ENCODE peak calls at places on chromosomes 6 and 20, in ten cellular contexts. One of them, this sample, is unnamed.

GRCh38 chr6:52336919-52337561 is 24.9 kb upstream of the PAQR8 start:
- DNase-seq in hepatocyte: no peak
- DNase-seq in activated T-helper 1 cell treated with Interleukin-2 at 50 U/mL for 16 hours: no peak
- DNase-seq in left lung: no peak
- DNase-seq in C1 segment of cervical spinal cord: no peak
- DNase-seq in naive thymus-derived CD4-positive, alpha-beta T cell: no peak
- DNase-seq in amniotic stem cell: no peak
- DNase-seq in dorsolateral prefrontal cortex: no peak
- DNase-seq in NCI-H510A: no peak
- DNase-seq in endodermal cell: no peak
- DNase-seq in this sample: no peak

GRCh38 chr20:57555457-57556184 is 5.3 kb upstream of the PCK1 start:
- DNase-seq in amniotic stem cell: no peak
- DNase-seq in dorsolateral prefrontal cortex: no peak
- DNase-seq in activated T-helper 1 cell treated with Interleukin-2 at 50 U/mL for 16 hours: no peak
- DNase-seq in hepatocyte: no peak
- DNase-seq in endodermal cell: no peak
- DNase-seq in left lung: no peak
- DNase-seq in NCI-H510A: no peak
- DNase-seq in naive thymus-derived CD4-positive, alpha-beta T cell: no peak
- DNase-seq in C1 segment of cervical spinal cord: no peak
- DNase-seq in this sample: no peak

GRCh38 chr6:148407372-148407771 is 64.7 kb downstream of the SASH1 start:
- DNase-seq in endodermal cell: no peak
- DNase-seq in amniotic stem cell: peak
- DNase-seq in left lung: no peak
- DNase-seq in C1 segment of cervical spinal cord: no peak
- DNase-seq in activated T-helper 1 cell treated with Interleukin-2 at 50 U/mL for 16 hours: no peak
- DNase-seq in dorsolateral prefrontal cortex: no peak
- DNase-seq in NCI-H510A: no peak
- DNase-seq in naive thymus-derived CD4-positive, alpha-beta T cell: no peak
- DNase-seq in hepatocyte: no peak
- DNase-seq in this sample: peak

GRCh38 chr6:73722318-73723060 is 26.5 kb downstream of the CD109 start:
- DNase-seq in left lung: no peak
- DNase-seq in activated T-helper 1 cell treated with Interleukin-2 at 50 U/mL for 16 hours: no peak
- DNase-seq in naive thymus-derived CD4-positive, alpha-beta T cell: no peak
- DNase-seq in NCI-H510A: no peak
- DNase-seq in amniotic stem cell: peak
- DNase-seq in hepatocyte: no peak
- DNase-seq in endodermal cell: no peak
- DNase-seq in C1 segment of cervical spinal cord: no peak
- DNase-seq in dorsolateral prefrontal cortex: no peak
- DNase-seq in this sample: no peak

GRCh38 chr6:64334646-64335045 is 699.0 kb downstream of the PHF3 start:
- DNase-seq in endodermal cell: no peak
- DNase-seq in naive thymus-derived CD4-positive, alpha-beta T cell: no peak
- DNase-seq in left lung: no peak
- DNase-seq in activated T-helper 1 cell treated with Interleukin-2 at 50 U/mL for 16 hours: no peak
- DNase-seq in hepatocyte: no peak
- DNase-seq in amniotic stem cell: no peak
- DNase-seq in dorsolateral prefrontal cortex: no peak
- DNase-seq in NCI-H510A: no peak
- DNase-seq in C1 segment of cervical spinal cord: no peak
- DNase-seq in this sample: no peak

GRCh38 chr6:15662246-15663056 is at the start of gene DTNBP1:
- DNase-seq in left lung: peak
- DNase-seq in naive thymus-derived CD4-positive, alpha-beta T cell: peak
- DNase-seq in amniotic stem cell: no peak
- DNase-seq in NCI-H510A: peak
- DNase-seq in dorsolateral prefrontal cortex: peak
- DNase-seq in C1 segment of cervical spinal cord: no peak
- DNase-seq in endodermal cell: peak
- DNase-seq in hepatocyte: peak
- DNase-seq in activated T-helper 1 cell treated with Interleukin-2 at 50 U/mL for 16 hours: peak
- DNase-seq in this sample: no peak

GRCh38 chr6:22251331-22251730 is 45.5 kb downstream of the PRL start:
- DNase-seq in hepatocyte: no peak
- DNase-seq in amniotic stem cell: peak
- DNase-seq in left lung: no peak
- DNase-seq in NCI-H510A: no peak
- DNase-seq in activated T-helper 1 cell treated with Interleukin-2 at 50 U/mL for 16 hours: no peak
- DNase-seq in endodermal cell: no peak
- DNase-seq in dorsolateral prefrontal cortex: no peak
- DNase-seq in naive thymus-derived CD4-positive, alpha-beta T cell: no peak
- DNase-seq in C1 segment of cervical spinal cord: no peak
- DNase-seq in this sample: no peak

GRCh38 chr6:43788305-43788704 is 18.3 kb downstream of the VEGFA start:
- DNase-seq in C1 segment of cervical spinal cord: no peak
- DNase-seq in activated T-helper 1 cell treated with Interleukin-2 at 50 U/mL for 16 hours: no peak
- DNase-seq in naive thymus-derived CD4-positive, alpha-beta T cell: no peak
- DNase-seq in endodermal cell: no peak
- DNase-seq in hepatocyte: no peak
- DNase-seq in left lung: no peak
- DNase-seq in NCI-H510A: no peak
- DNase-seq in amniotic stem cell: no peak
- DNase-seq in dorsolateral prefrontal cortex: no peak
- DNase-seq in this sample: no peak

GRCh38 chr6:143682805-143683204 is 5.0 kb downstream of the PHACTR2 start:
- DNase-seq in endodermal cell: no peak
- DNase-seq in activated T-helper 1 cell treated with Interleukin-2 at 50 U/mL for 16 hours: no peak
- DNase-seq in NCI-H510A: no peak
- DNase-seq in C1 segment of cervical spinal cord: no peak
- DNase-seq in dorsolateral prefrontal cortex: no peak
- DNase-seq in naive thymus-derived CD4-positive, alpha-beta T cell: no peak
- DNase-seq in amniotic stem cell: no peak
- DNase-seq in left lung: no peak
- DNase-seq in hepatocyte: no peak
- DNase-seq in this sample: no peak